ENCODE peak calls at places on chromosomes 5 and 9, in four cellular contexts. Q, M, C and J are unnamed samples.

GRCh38 chr9:134360897-134361296 is 34.6 kb downstream of the RXRA start:
- DNase-seq in Q (no peak), M (no peak), C (no peak), J (no peak)

GRCh38 chr5:72776684-72777083 is 39.8 kb upstream of the TNPO1 start:
- DNase-seq in Q (no peak), M (no peak), C (no peak), J (no peak)

GRCh38 chr9:29456940-29457339 is 1883.7 kb upstream of the C9orf72 start:
- DNase-seq in Q (no peak), M (no peak), C (no peak), J (no peak)

GRCh38 chr5:68883441-68883840 is 210.4 kb upstream of the SLC30A5 start:
- DNase-seq in Q (peak; percentile 12), M (no peak), C (no peak), J (peak; percentile 52)

GRCh38 chr5:135189024-135189423 is 155.0 kb upstream of the PITX1 start:
- DNase-seq in Q (no peak), M (no peak), C (no peak), J (no peak)

GRCh38 chr5:139787568-139788293 is 7.9 kb upstream of the PSD2 start:
- DNase-seq in Q (peak; percentile 85), M (peak; percentile 52), C (peak; percentile 100), J (peak; percentile 90)

GRCh38 chr5:93572101-93572772 is 8.8 kb downstream of the NR2F1-AS1 start:
- DNase-seq in Q (no peak), M (no peak), C (peak; percentile 70), J (no peak)

GRCh38 chr5:160438316-160439204 is 16.9 kb downstream of the PTTG1 start:
- DNase-seq in Q (peak; percentile 85), M (peak; percentile 60), C (peak; percentile 77), J (peak; percentile 79)

GRCh38 chr9:70257512-70257911 is 1.3 kb upstream of the SMC5 start:
- DNase-seq in Q (no peak), M (no peak), C (no peak), J (no peak)

GRCh38 chr5:170755679-170756456 is 27.7 kb upstream of the GABRP start:
- DNase-seq in Q (no peak), M (no peak), C (no peak), J (no peak)

GRCh38 chr9:93582115-93582514 is 5.7 kb downstream of the PHF2 start:
- DNase-seq in Q (peak; percentile 29), M (no peak), C (no peak), J (peak; percentile 36)

GRCh38 chr9:13513710-13514444 is 234.4 kb upstream of the MPDZ start:
- DNase-seq in Q (peak; percentile 67), M (no peak), C (peak; percentile 52), J (peak; percentile 66)

GRCh38 chr5:108735790-108736189 is 11.9 kb upstream of the FER start:
- DNase-seq in Q (peak; percentile 29), M (peak; percentile 42), C (no peak), J (no peak)

GRCh38 chr5:147310059-147310704 is 75.4 kb downstream of the STK32A start:
- DNase-seq in Q (peak; percentile 33), M (peak; percentile 6), C (no peak), J (peak; percentile 54)

GRCh38 chr9:110130791-110131416 is 77.1 kb downstream of the C9orf152 start:
- DNase-seq in Q (peak; percentile 82), M (no peak), C (no peak), J (no peak)

GRCh38 chr5:3905031-3905430 is 309.4 kb downstream of the IRX1 start:
- DNase-seq in Q (no peak), M (no peak), C (no peak), J (no peak)

GRCh38 chr9:72444436-72444835 is 77.0 kb upstream of the TMC1 start:
- DNase-seq in Q (no peak), M (no peak), C (no peak), J (no peak)

GRCh38 chr5:146302428-146302827 is 36.2 kb upstream of the POU4F3 start:
- DNase-seq in Q (no peak), M (no peak), C (no peak), J (no peak)

GRCh38 chr5:31393126-31393525 is 138.8 kb downstream of the DROSHA start:
- DNase-seq in Q (no peak), M (no peak), C (no peak), J (no peak)

GRCh38 chr9:69085523-69086283 is 50.2 kb downstream of the FXN start:
- DNase-seq in Q (peak; percentile 29), M (peak; percentile 53), C (no peak), J (no peak)

DNA sequence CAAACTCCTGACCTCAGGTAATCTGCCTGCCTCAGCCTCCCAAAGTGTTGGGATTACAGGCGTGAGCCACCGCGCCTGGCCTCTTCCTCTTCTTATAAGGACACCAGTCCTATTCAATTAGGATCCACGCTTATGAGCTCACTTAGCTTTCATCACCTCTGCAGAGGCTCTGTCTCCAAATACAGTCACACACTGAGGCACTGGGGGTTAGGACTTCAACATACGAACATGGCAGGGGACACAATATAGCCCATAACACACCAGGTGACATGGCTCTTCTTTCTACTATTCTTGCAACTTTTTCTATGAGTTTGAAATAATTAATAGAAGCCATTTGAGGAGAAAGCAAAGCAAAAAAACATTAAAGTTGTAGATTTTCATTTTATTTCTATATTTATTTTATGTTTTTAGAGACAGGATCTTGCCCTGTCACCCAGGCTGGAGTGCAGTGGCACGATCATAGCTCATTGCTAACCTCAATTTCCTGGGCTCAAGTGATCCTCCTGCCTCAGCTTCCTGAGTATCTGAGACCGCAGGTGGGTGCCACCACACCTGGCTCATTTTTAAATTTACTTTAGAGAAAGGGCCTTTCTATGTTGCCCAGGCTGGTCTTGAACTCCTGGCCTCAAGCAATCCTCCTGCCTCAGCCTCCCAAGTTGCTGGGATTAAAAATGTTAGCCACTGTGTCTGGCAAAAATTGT is 6.0 kb upstream of the PRRT1B start:
- DNase-seq in Q (no peak), M (no peak), C (no peak), J (no peak)
- H4K5ac ChIP-seq in Q (no peak overlapping the region), M (no peak overlapping the region), C (no peak overlapping the region), J (no peak overlapping the region)

DNA sequence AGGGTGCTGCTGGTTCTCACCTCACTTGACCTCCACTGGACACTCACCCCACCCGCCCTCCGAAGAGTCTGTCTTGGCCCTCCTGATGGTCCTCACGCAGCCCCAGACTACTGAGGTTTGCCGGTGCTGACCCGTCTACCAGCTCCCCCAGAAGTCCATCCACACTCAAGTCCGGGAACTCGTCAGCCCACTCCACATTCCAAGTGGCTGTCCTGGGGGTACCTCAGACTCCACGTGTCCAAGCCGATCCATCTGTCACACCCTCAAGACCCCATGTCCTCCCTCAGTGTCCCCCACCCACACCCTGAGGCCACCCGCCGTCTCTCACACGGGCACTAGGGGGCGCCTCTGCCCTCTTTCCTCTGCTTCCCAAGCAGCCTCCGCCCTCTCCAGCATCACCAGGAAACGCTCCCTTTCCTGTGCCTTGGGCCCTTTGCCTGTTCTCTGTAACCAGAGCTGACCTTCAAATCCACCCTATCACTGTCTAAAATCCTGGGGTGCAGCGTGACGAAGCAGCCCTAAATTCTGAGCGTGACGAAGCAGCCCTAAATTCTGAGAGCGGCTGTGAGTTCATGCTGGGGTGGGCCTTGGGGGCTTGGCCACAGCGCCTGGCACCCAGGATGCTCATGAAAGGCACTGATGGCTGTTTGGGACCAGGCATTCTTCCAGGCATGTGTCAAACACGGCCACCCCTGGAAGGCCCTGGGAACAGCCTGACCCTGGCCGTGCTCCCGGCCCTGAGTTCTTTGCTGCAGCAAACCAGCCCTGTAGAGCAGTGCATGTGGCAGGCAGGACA is 95.7 kb downstream of the KCNT1 start:
- DNase-seq in Q (peak; percentile 71), M (peak; percentile 31), C (peak; percentile 94), J (peak; percentile 78)
- H2BK5ac ChIP-seq in Q (no peak overlapping the region), M (no peak overlapping the region), C (no peak overlapping the region), J (no peak overlapping the region)

GRCh38 chr9:89495824-89496555 is 1.9 kb downstream of the SEMA4D start:
- DNase-seq in Q (no peak), M (no peak), C (no peak), J (no peak)

GRCh38 chr9:89498845-89499480 is 1.1 kb upstream of the SEMA4D start:
- DNase-seq in Q (no peak), M (no peak), C (no peak), J (no peak)

GRCh38 chr9:89496645-89497044 is 1.3 kb downstream of the SEMA4D start:
- DNase-seq in Q (no peak), M (no peak), C (no peak), J (no peak)

GRCh38 chr9:89497978-89498844 is at the start of gene SEMA4D:
- DNase-seq in Q (peak; percentile 85), M (peak; percentile 51), C (peak; percentile 78), J (peak; percentile 84)

GRCh38 chr9:89497181-89497963 is 541 bp downstream of the SEMA4D start:
- DNase-seq in Q (peak; percentile 15), M (no peak), C (no peak), J (no peak)
- H3K27ac ChIP-seq in Q (no peak overlapping the region), M (no peak overlapping the region), C (peak overlapping the region; percentile 12), J (no peak overlapping the region)

GRCh38 chr5:141529002-141529401 is 40.1 kb downstream of the PCDHGC5 start:
- DNase-seq in Q (no peak), M (peak; percentile 88), C (no peak), J (no peak)
- H4K5ac ChIP-seq in Q (no peak overlapping the region), M (no peak overlapping the region), C (no peak overlapping the region), J (no peak overlapping the region)

DNA sequence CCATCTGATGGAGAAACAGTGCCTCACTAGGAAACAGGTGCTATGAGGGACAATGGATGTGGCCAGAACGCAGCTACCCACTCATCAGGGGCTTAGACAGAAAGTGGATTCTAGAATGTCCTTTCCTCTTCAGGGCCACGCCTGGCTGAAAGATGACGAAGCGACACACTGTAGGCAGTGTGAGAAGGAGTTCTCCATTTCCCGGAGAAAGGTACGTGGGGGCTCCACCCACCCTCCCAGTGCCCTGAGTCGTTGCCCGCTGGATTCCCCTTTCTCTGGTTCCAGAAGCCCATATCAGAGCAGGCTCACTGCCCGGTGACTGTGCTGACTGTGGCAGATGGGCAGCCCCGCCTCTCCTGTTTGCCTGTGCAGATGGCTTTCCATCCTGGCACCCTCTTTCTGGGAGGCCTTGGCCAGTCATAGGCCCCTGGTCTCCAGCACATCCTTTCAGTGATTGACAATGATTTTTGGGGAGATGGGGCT is 16.0 kb downstream of the HNRNPH1 start:
- DNase-seq in Q (no peak), M (no peak), C (no peak), J (no peak)
- H2BK5ac ChIP-seq in Q (no peak overlapping the region), M (no peak overlapping the region), C (no peak overlapping the region), J (no peak overlapping the region)

DNA sequence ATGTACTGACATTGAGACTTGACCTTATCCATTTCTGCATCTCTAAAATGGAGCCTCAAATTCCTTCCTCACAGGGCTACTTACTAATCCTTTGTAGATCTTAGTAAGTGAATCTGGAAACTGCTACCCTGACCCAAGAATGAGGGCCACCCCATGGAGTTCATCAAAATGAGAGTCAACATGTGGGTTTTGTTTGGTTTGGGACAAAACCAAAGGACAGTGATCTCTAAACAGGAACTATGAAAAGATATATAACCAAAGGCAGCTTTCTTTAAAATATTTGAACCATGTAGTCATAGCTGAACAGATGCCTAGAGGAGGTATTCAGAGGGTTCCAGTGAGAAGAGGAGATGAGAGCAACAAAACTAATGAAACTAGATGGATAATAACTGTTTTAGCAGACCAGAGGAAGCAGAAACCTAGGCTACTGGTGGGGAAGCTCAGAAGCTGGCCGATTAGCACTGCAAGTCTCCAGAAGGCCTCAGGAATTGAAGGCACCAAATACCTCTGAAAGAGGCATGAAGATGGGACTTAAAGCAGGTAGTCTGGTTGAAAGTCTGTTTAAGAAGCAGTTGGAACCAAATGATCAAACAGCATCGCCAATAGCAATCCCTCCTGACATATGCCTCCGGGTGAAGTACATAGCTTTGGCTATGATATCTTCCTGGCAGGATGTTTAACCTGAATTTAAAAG is 45.8 kb downstream of the THOC3 start:
- DNase-seq in Q (no peak), M (peak; percentile 99), C (no peak), J (no peak)
- H3K27ac ChIP-seq in Q (no peak overlapping the region), M (peak overlapping the region; percentile 77), C (no peak overlapping the region), J (no peak overlapping the region)